ENCODE peak calls at places on chromosomes 6 and 20, in seven cellular contexts. S is GM12865, A is endothelial cell, J is astrocyte, Y is astrocyte of the cerebellum, N is pancreas, Z is Calu3. Q is an unnamed sample.

GRCh38 chr20:62523473-62524203 is 47.8 kb upstream of the GATA5 start:
- DNase-seq in S (peak; percentile 19), A (no peak), J (no peak), Y (no peak), N (no peak), Z (peak; percentile 49), Q (no peak)

GRCh38 chr6:87670707-87671106 is 31.3 kb downstream of the AKIRIN2 start:
- DNase-seq in S (no peak), A (no peak), J (no peak), Y (no peak), N (no peak), Z (no peak), Q (no peak)

GRCh38 chr6:358847-359246 is 32.7 kb upstream of the IRF4 start:
- DNase-seq in S (no peak), A (no peak), J (no peak), Y (no peak), N (no peak), Z (no peak), Q (no peak)

GRCh38 chr6:17865798-17866725 is 121.4 kb downstream of the KIF13A start:
- DNase-seq in S (no peak), A (no peak), J (peak; percentile 98), Y (peak; percentile 68), N (peak; percentile 26), Z (peak; percentile 64), Q (no peak)

GRCh38 chr20:52087471-52087870 is 104.1 kb downstream of the ZFP64 start:
- DNase-seq in S (no peak), A (no peak), J (no peak), Y (no peak), N (no peak), Z (no peak), Q (no peak)

GRCh38 chr6:33641602-33642001 is 20.5 kb downstream of the ITPR3 start:
- DNase-seq in S (no peak), A (no peak), J (no peak), Y (no peak), N (no peak), Z (no peak), Q (no peak)

GRCh38 chr6:169833258-169833794 is 81.9 kb downstream of the ERMARD start:
- DNase-seq in S (no peak), A (no peak), J (no peak), Y (no peak), N (no peak), Z (no peak), Q (no peak)

GRCh38 chr6:37699138-37699766 is 1.6 kb upstream of the MDGA1 start:
- DNase-seq in S (no peak), A (no peak), J (no peak), Y (no peak), N (no peak), Z (peak; percentile 85), Q (no peak)

GRCh38 chr6:117481278-117481925 is 1.1 kb upstream of the DCBLD1 start:
- DNase-seq in S (peak; percentile 26), A (peak; percentile 11), J (no peak), Y (no peak), N (no peak), Z (peak; percentile 40), Q (no peak)

GRCh38 chr6:158506577-158506976 is 53.3 kb upstream of the TMEM181 start:
- DNase-seq in S (no peak), A (peak; percentile 62), J (peak; percentile 22), Y (no peak), N (no peak), Z (no peak), Q (no peak)

GRCh38 chr6:56995347-56995746 is 40.4 kb downstream of the BEND6 start:
- DNase-seq in S (no peak), A (no peak), J (no peak), Y (no peak), N (no peak), Z (peak; percentile 4), Q (no peak)

GRCh38 chr6:152167639-152168603 is 360.4 kb downstream of the ESR1 start:
- DNase-seq in S (peak; percentile 31), A (no peak), J (no peak), Y (no peak), N (no peak), Z (no peak), Q (no peak)

GRCh38 chr6:152185158-152185574 is 377.7 kb downstream of the ESR1 start:
- DNase-seq in S (peak; percentile 62), A (no peak), J (no peak), Y (no peak), N (no peak), Z (no peak), Q (no peak)

GRCh38 chr6:144413418-144413817 is 128.3 kb downstream of the UTRN start:
- DNase-seq in S (no peak), A (no peak), J (no peak), Y (no peak), N (no peak), Z (no peak), Q (no peak)

GRCh38 chr6:56542367-56543331 is 100.0 kb downstream of the DST start:
- DNase-seq in S (peak; percentile 97), A (peak; percentile 78), J (peak; percentile 98), Y (peak; percentile 91), N (peak; percentile 95), Z (peak; percentile 90), Q (peak; percentile 69)

GRCh38 chr6:168217216-168217879 is 102.2 kb downstream of the DACT2 start:
- DNase-seq in S (no peak), A (no peak), J (no peak), Y (no peak), N (no peak), Z (no peak), Q (no peak)

GRCh38 chr20:20699144-20699543 is 13.3 kb downstream of the RALGAPA2 start:
- DNase-seq in S (no peak), A (no peak), J (no peak), Y (no peak), N (no peak), Z (no peak), Q (no peak)

GRCh38 chr6:27547157-27548075 is 74.5 kb upstream of the ZNF184 start:
- DNase-seq in S (peak; percentile 81), A (peak; percentile 64), J (peak; percentile 44), Y (no peak), N (no peak), Z (peak; percentile 81), Q (peak; percentile 29)

GRCh38 chr6:118559659-118560058 is 11.6 kb downstream of the PLN start:
- DNase-seq in S (no peak), A (no peak), J (no peak), Y (no peak), N (no peak), Z (no peak), Q (no peak)

DNA sequence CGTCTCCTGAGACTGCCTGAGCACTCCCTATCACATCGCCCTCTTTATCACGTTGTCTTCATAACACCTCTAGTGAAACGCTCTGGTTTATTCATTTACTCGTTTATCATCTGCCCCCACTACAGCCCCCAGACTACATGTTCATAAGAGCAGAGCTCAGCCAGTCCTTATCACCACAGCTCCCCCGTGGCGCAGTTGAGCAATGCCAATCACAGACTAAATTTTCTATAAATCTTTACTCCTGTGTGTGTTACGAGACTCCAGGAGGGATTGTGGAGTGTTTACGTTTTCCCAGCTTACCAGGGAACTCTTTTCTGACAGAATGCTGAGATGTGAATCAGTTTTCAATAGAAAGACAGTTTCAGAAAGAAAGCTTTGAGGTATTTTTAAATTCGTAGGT is 316.3 kb downstream of the ADGRB3 start:
- DNase-seq in S (no peak), A (no peak), J (no peak), Y (no peak), N (no peak), Z (no peak), Q (no peak)
- TF ChIP-seq CTCF in S (no peak), A (no peak), J (no peak), Y (no peak), N (no peak), Z (no peak), Q (no peak)

GRCh38 chr20:38304845-38305447 is 990 bp downstream of the BPI start:
- DNase-seq in S (peak; percentile 25), A (peak; percentile 56), J (no peak), Y (no peak), N (no peak), Z (peak; percentile 84), Q (peak; percentile 53)
- TF ChIP-seq CTCF in S (peak; percentile 41), A (peak; percentile 46), J (peak; percentile 18), Y (peak; percentile 43), N (no peak), Z (peak; percentile 78), Q (peak; percentile 61)

GRCh38 chr20:4567172-4567571 is 154.5 kb upstream of the PRND start:
- DNase-seq in S (no peak), A (no peak), J (no peak), Y (no peak), N (no peak), Z (no peak), Q (no peak)

GRCh38 chr20:4571759-4572531 is 149.8 kb upstream of the PRND start:
- DNase-seq in S (no peak), A (no peak), J (peak; percentile 69), Y (no peak), N (no peak), Z (no peak), Q (no peak)

GRCh38 chr20:4568560-4568959 is 153.1 kb upstream of the PRND start:
- DNase-seq in S (no peak), A (no peak), J (no peak), Y (no peak), N (no peak), Z (no peak), Q (no peak)

GRCh38 chr20:4569882-4570281 is 151.8 kb upstream of the PRND start:
- DNase-seq in S (no peak), A (no peak), J (no peak), Y (no peak), N (no peak), Z (no peak), Q (no peak)

DNA sequence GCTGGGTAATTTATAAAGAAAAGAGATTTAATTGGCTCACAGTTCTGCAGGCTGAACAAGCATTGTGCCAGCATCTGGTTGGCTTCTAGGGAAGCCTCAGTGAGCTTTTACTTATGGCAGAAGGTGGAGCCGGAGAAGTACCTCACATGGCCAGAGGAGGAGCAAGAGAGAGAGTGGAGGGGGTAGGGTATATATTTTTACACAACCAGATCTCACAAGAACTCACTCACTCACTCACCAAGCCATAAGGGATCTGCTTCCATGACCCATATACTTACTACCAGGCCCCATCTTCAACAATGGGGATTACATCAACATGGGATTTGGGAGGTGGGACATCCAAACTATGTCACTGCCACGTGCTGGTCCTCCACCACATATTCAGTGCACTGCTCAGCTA is 152.6 kb upstream of the PRND start:
- DNase-seq in S (no peak), A (no peak), J (no peak), Y (no peak), N (no peak), Z (no peak), Q (no peak)
- TF ChIP-seq CTCF in S (peak; percentile 37), A (no peak), J (no peak), Y (no peak), N (no peak), Z (no peak), Q (no peak)

DNA sequence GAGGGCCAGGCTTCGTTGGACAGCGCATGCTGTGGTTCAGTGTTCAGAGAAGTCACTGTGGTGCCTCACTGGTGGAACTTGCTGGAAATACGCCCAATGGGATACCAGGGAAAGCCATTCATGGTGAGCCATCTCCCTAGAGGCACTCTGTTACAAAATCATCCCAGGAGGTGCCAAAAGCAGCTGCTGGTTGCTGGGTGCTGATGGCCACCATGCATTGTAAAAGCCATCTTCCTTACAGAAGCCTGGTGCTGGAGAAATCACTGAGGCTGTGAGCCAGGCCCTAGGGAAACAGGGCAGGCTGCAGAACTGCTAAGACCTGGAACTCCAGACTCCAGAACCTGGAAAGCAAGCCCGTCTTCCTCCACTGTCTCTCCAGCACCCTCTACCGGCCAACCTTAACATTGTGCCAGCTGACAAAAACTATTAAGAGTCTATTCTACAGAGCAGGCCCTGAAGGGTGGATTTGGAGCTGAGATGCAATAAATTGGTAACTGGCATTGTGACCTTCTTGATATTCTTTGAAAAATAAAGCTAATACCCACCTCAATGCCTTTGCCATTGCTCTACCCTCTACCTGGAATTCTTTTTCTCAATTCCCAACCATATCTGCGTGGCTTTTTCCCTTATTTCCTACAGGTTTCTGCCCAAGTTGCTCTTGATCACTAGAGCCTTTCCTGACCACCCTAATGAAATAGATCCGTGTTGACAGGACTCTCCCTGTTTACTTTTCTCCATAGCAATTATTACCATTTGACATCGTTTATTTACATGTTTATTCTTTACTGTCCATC is 18.5 kb downstream of the SNRPB start:
- DNase-seq in S (peak; percentile 71), A (peak; percentile 89), J (peak; percentile 30), Y (peak; percentile 59), N (peak; percentile 61), Z (peak; percentile 79), Q (peak; percentile 55)
- TF ChIP-seq CTCF in S (peak; percentile 93), A (peak; percentile 89), J (peak; percentile 83), Y (peak; percentile 91), N (peak; percentile 79), Z (peak; percentile 61), Q (peak; percentile 85)